ENCODE peak calls at places on chromosome 21, in nine cellular contexts. G, A, I, P, E, D, H, L and Q are unnamed samples.

GRCh38 chr21:31182231-31183129 is 144.2 kb upstream of the KRTAP19-8 start:
- DNase-seq in G (no peak), A (no peak), I (no peak), P (no peak), E (no peak), D (no peak), H (no peak), L (no peak), Q (no peak)

GRCh38 chr21:42121792-42122191 is 50.7 kb downstream of the UMODL1 start:
- DNase-seq in G (no peak), A (no peak), I (no peak), P (no peak), E (no peak), D (no peak), H (no peak), L (no peak), Q (no peak)

GRCh38 chr21:35408401-35408800 is 359.3 kb upstream of the RUNX1 start:
- DNase-seq in G (peak), A (no peak), I (no peak), P (no peak), E (no peak), D (no peak), H (no peak), L (no peak), Q (peak)

GRCh38 chr21:35011681-35012080 is 37.4 kb downstream of the RUNX1 start:
- DNase-seq in G (no peak), A (no peak), I (no peak), P (no peak), E (no peak), D (no peak), H (no peak), L (no peak), Q (peak)

GRCh38 chr21:42425603-42425985 is 21.9 kb downstream of the UBASH3A start:
- DNase-seq in G (no peak), A (no peak), I (no peak), P (no peak), E (no peak), D (no peak), H (no peak), L (no peak), Q (no peak)

GRCh38 chr21:38303300-38303699 is 46.5 kb downstream of the KCNJ15 start:
- DNase-seq in G (peak), A (no peak), I (no peak), P (no peak), E (peak), D (no peak), H (no peak), L (peak), Q (peak)

GRCh38 chr21:36400719-36401118 is 15.5 kb downstream of the CHAF1B start:
- DNase-seq in G (no peak), A (no peak), I (no peak), P (no peak), E (no peak), D (no peak), H (no peak), L (no peak), Q (no peak)

GRCh38 chr21:41641821-41642368 is 125.0 kb downstream of the RIPK4 start:
- DNase-seq in G (peak), A (peak), I (no peak), P (no peak), E (no peak), D (no peak), H (no peak), L (peak), Q (peak)

GRCh38 chr21:34100337-34100736 is 27.0 kb downstream of the MRPS6 start:
- DNase-seq in G (no peak), A (no peak), I (no peak), P (no peak), E (no peak), D (no peak), H (no peak), L (no peak), Q (no peak)

GRCh38 chr21:42423197-42423675 is 19.5 kb downstream of the UBASH3A start:
- DNase-seq in G (no peak), A (no peak), I (no peak), P (no peak), E (peak), D (peak), H (no peak), L (no peak), Q (no peak)

GRCh38 chr21:31900121-31900895 is 27.5 kb downstream of the HUNK start:
- DNase-seq in G (no peak), A (no peak), I (no peak), P (no peak), E (peak), D (no peak), H (no peak), L (no peak), Q (no peak)

GRCh38 chr21:32475162-32475812 is 62.8 kb downstream of the EVA1C start:
- DNase-seq in G (peak), A (no peak), I (no peak), P (no peak), E (no peak), D (no peak), H (no peak), L (no peak), Q (peak)

GRCh38 chr21:39063517-39063916 is 119.7 kb downstream of the PSMG1 start:
- DNase-seq in G (no peak), A (no peak), I (no peak), P (no peak), E (no peak), D (no peak), H (no peak), L (no peak), Q (no peak)

GRCh38 chr21:31354604-31355443 is 10.8 kb upstream of the TIAM1 start:
- DNase-seq in G (peak), A (no peak), I (peak), P (no peak), E (no peak), D (no peak), H (no peak), L (peak), Q (peak)

GRCh38 chr21:34029724-34030528 is 43.5 kb upstream of the MRPS6 start:
- DNase-seq in G (peak), A (no peak), I (no peak), P (peak), E (no peak), D (no peak), H (no peak), L (peak), Q (peak)

GRCh38 chr21:41170442-41170841 is 2.5 kb downstream of the BACE2 start:
- DNase-seq in G (peak), A (peak), I (no peak), P (peak), E (peak), D (no peak), H (no peak), L (peak), Q (peak)

GRCh38 chr21:42626171-42626570 is 27.2 kb upstream of the PDE9A start:
- DNase-seq in G (no peak), A (no peak), I (no peak), P (no peak), E (peak), D (no peak), H (no peak), L (no peak), Q (no peak)

GRCh38 chr21:43728467-43729390 is 9.8 kb downstream of the PDXK start:
- DNase-seq in G (peak), A (peak), I (peak), P (peak), E (peak), D (peak), H (peak), L (peak), Q (peak)
- TF ChIP-seq CTCF in G (no peak), A (no peak), I (no peak), P (peak), E (no peak), D (peak), H (no peak), L (no peak), Q (no peak)

DNA sequence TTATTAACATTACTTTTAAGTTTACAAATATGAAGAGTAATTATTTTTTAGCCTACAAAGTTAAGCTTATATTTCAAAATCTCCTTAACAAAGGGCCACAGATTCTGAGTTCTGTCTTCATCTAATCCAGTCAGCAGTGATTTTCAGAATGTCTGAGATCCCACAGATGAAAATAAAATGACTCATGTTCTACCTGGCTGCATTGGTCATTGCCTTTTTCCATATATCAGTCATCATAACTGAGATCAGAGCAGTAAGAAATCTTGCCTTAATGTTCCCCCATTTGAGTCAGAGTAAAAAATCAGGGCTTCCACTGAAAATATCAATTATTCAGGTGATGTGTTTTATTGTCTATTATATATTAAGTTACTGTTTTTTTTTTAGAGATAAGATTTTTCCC is 416.1 kb downstream of the MRPL39 start:
- DNase-seq in G (no peak), A (no peak), I (no peak), P (no peak), E (no peak), D (no peak), H (no peak), L (no peak), Q (no peak)
- TF ChIP-seq CTCF in G (no peak), A (no peak), I (no peak), P (no peak), E (no peak), D (no peak), H (no peak), L (no peak), Q (no peak)

DNA sequence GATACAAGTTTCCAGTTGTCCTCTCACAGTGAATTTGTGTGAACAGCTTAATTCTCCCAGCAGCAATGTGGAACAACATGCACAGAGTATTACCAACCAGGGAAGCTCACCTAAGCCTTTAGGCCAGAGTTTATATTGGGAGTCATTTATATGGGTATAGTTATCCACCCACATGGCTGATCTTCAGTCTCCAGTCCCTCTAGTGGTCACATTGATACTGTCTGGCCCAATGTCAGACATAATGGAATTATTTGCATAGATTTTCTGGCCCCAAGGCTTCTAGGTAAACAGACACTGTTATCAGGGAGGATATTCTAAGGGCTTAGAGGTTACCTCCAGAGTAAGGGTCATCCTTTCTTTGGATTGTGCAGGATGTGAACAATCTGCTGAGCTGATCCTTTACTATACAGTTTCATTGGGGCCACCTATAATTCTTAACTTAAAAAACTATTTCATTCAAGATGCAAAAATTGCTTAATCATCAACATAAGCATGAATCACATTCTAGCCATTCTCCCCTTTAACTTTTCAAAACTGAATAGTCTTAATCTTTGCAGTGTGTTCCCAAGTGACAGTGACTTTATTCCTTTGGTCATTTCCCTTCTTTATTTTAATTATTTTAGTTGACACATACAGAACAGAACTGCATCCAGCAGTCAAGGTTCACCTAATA is 210.9 kb downstream of the LTN1 start:
- DNase-seq in G (peak), A (no peak), I (no peak), P (no peak), E (no peak), D (no peak), H (no peak), L (no peak), Q (peak)
- TF ChIP-seq CTCF in G (peak), A (no peak), I (no peak), P (peak), E (no peak), D (no peak), H (no peak), L (no peak), Q (peak)

DNA sequence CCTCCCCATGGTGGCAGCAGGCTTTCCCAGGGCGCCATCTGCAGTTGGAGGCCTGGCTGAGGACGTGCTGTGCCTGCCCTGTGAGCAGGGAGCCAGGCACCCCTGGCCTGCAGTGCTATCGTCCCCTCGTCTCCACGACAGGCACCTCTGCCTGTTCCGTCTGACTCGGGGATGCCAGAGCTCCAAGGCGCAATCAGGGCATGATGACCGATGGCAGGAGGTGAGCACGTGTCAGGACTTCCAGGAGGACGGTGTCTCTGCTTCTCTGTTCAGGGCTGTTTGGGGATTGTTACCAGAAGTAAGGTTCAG is 125.2 kb downstream of the PCBP3 start:
- DNase-seq in G (no peak), A (no peak), I (no peak), P (no peak), E (no peak), D (no peak), H (no peak), L (no peak), Q (no peak)
- TF ChIP-seq CTCF in G (no peak), A (no peak), I (no peak), P (no peak), E (no peak), D (no peak), H (no peak), L (no peak), Q (peak)

DNA sequence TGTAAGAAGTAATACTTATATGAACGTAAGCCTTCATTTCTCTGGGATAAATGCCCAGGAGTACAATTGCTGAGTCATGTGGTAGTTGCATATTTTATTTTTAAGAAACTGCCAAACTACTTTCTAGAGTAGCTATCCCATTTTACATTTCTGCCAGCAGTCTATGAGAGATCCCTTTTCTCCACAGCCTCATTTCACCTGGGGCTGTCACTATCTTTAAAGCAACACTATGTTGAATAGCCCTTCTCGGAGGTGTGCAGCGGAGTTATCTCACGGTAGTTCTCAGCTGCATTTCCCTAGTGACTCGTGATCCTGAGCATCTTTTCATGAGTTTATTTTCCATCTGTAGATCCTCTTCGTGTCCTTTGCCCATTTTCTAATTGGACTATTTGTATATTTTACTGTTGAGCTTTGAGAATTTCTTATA is 93.4 kb downstream of the ADARB1 start:
- DNase-seq in G (peak), A (no peak), I (no peak), P (no peak), E (no peak), D (no peak), H (no peak), L (no peak), Q (peak)
- TF ChIP-seq CTCF in G (peak), A (no peak), I (no peak), P (no peak), E (no peak), D (no peak), H (no peak), L (no peak), Q (peak)

DNA sequence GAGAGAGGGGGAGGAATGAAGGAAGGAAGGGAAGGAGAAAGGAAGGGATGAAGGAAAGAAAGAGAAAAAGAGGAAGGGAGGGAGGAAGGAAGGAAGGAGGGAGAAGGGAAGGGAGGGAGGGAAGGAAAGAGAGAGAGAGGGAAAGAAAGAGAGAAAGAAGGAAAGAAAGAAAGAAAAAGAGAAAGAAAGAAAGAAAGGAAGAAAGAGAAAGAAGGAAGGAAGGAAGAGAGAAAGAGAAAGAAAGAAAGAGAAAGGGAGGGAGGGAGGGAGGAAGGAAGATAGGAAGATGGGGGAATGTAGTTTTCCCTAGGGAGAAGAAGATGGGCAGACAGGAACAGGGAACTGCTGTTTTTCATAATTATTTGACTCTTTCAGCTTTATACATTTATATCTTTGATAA is 115.1 kb upstream of the CXADR start:
- DNase-seq in G (no peak), A (no peak), I (no peak), P (no peak), E (no peak), D (no peak), H (no peak), L (no peak), Q (no peak)
- TF ChIP-seq CTCF in G (no peak), A (no peak), I (no peak), P (no peak), E (no peak), D (no peak), H (no peak), L (no peak), Q (no peak)

GRCh38 chr21:26717146-26717739 is 128.0 kb downstream of the ADAMTS1 start:
- DNase-seq in G (peak), A (no peak), I (no peak), P (no peak), E (no peak), D (no peak), H (no peak), L (peak), Q (peak)
- TF ChIP-seq CTCF in G (peak), A (peak), I (peak), P (peak), E (no peak), D (peak), H (peak), L (peak), Q (peak)

GRCh38 chr21:26842976-26843911 is 2.0 kb downstream of the ADAMTS1 start:
- DNase-seq in G (peak), A (peak), I (peak), P (peak), E (peak), D (peak), H (no peak), L (no peak), Q (peak)
- TF ChIP-seq CTCF in G (peak), A (no peak), I (no peak), P (no peak), E (no peak), D (peak), H (no peak), L (no peak), Q (peak)